ENCODE peak calls at places on chromosome 15, in ten cellular contexts. R is transverse colon, U is Karpas-422, X is ovary, S is cardiac muscle cell, I is OCI-LY7, V is pancreas, J is lower lobe of right lung, O is gastrocnemius medialis, Z is uterus. W is an unnamed sample. For H3K4me1, the result is how much of the 10 kb centered on the place peaks cover.

GRCh38 chr15:101115887-101116680 is 135.8 kb downstream of the CHSY1 start:
- DNase-seq in R (no peak), U (no peak), X (peak), S (peak), I (no peak), V (no peak), J (peak), O (no peak), Z (peak), W (no peak)

GRCh38 chr15:70793694-70794093 is 30.3 kb upstream of the UACA start:
- DNase-seq in R (no peak), U (no peak), X (no peak), S (no peak), I (no peak), V (no peak), J (no peak), O (peak), Z (no peak), W (no peak)

GRCh38 chr15:58407366-58407765 is 24.4 kb upstream of the LIPC start:
- DNase-seq in R (no peak), U (no peak), X (no peak), S (no peak), I (no peak), V (no peak), J (no peak), O (no peak), Z (no peak), W (no peak)

GRCh38 chr15:52466134-52466701 is 62.5 kb downstream of the MYO5A start:
- DNase-seq in R (peak), U (peak), X (no peak), S (no peak), I (peak), V (no peak), J (peak), O (no peak), Z (no peak), W (no peak)

GRCh38 chr15:89556413-89557262 is 18.6 kb upstream of the TICRR start:
- DNase-seq in R (peak), U (peak), X (peak), S (peak), I (peak), V (peak), J (no peak), O (no peak), Z (no peak), W (no peak)

GRCh38 chr15:32878342-32878741 is 160.5 kb downstream of the GREM1 start:
- DNase-seq in R (no peak), U (peak), X (no peak), S (no peak), I (no peak), V (no peak), J (no peak), O (no peak), Z (no peak), W (no peak)

GRCh38 chr15:70535071-70535954 is 228.0 kb downstream of the UACA start:
- DNase-seq in R (peak), U (peak), X (no peak), S (no peak), I (peak), V (no peak), J (no peak), O (no peak), Z (no peak), W (no peak)

GRCh38 chr15:78249131-78249530 is 14.8 kb upstream of the ACSBG1 start:
- DNase-seq in R (no peak), U (no peak), X (no peak), S (no peak), I (no peak), V (no peak), J (no peak), O (no peak), Z (no peak), W (no peak)

GRCh38 chr15:43230640-43231115 is 9.9 kb upstream of the EPB42 start:
- DNase-seq in R (no peak), U (no peak), X (no peak), S (peak), I (no peak), V (no peak), J (no peak), O (peak), Z (no peak), W (no peak)

GRCh38 chr15:82043726-82044372 is 2.0 kb downstream of the MEX3B start:
- DNase-seq in R (peak), U (no peak), X (peak), S (peak), I (no peak), V (no peak), J (peak), O (no peak), Z (no peak), W (no peak)

GRCh38 chr15:26157081-26157480 is 294.0 kb upstream of the ATP10A start:
- DNase-seq in R (no peak), U (no peak), X (no peak), S (no peak), I (no peak), V (no peak), J (no peak), O (no peak), Z (no peak), W (no peak)

GRCh38 chr15:59051867-59052861 is 52.8 kb upstream of the CCNB2 start:
- DNase-seq in R (no peak), U (no peak), X (no peak), S (no peak), I (no peak), V (no peak), J (no peak), O (no peak), Z (no peak), W (no peak)

GRCh38 chr15:70777156-70777926 is 14.0 kb upstream of the UACA start:
- DNase-seq in R (no peak), U (no peak), X (no peak), S (peak), I (no peak), V (no peak), J (no peak), O (no peak), Z (no peak), W (no peak)

GRCh38 chr15:73153024-73153423 is 100.8 kb downstream of the NEO1 start:
- DNase-seq in R (no peak), U (no peak), X (no peak), S (no peak), I (no peak), V (no peak), J (no peak), O (peak), Z (no peak), W (no peak)

GRCh38 chr15:36481156-36481555 is 98.3 kb upstream of the CDIN1 start:
- DNase-seq in R (no peak), U (no peak), X (no peak), S (no peak), I (no peak), V (no peak), J (no peak), O (no peak), Z (no peak), W (no peak)

GRCh38 chr15:63030101-63030528 is 12.4 kb upstream of the TPM1 start:
- DNase-seq in R (no peak), U (no peak), X (peak), S (no peak), I (no peak), V (no peak), J (peak), O (no peak), Z (peak), W (no peak)

GRCh38 chr15:90871097-90871715 is 2.8 kb downstream of the FURIN start:
- DNase-seq in R (peak), U (peak), X (peak), S (no peak), I (peak), V (no peak), J (no peak), O (no peak), Z (peak), W (no peak)

GRCh38 chr15:85414991-85415390 is 34.6 kb downstream of the AKAP13 start:
- DNase-seq in R (no peak), U (no peak), X (no peak), S (no peak), I (no peak), V (no peak), J (no peak), O (no peak), Z (no peak), W (no peak)

GRCh38 chr15:85414037-85414436 is 33.6 kb downstream of the AKAP13 start:
- DNase-seq in R (no peak), U (no peak), X (no peak), S (no peak), I (no peak), V (no peak), J (no peak), O (no peak), Z (no peak), W (no peak)

GRCh38 chr15:85415779-85416178 is 35.4 kb downstream of the AKAP13 start:
- DNase-seq in R (no peak), U (no peak), X (no peak), S (no peak), I (no peak), V (no peak), J (no peak), O (no peak), Z (no peak), W (no peak)

GRCh38 chr15:85412956-85413854 is 32.8 kb downstream of the AKAP13 start:
- DNase-seq in R (peak), U (peak), X (peak), S (peak), I (peak), V (no peak), J (peak), O (peak), Z (peak), W (no peak)

GRCh38 chr15:85414495-85414894 is 34.1 kb downstream of the AKAP13 start:
- DNase-seq in R (no peak), U (peak), X (no peak), S (peak), I (no peak), V (no peak), J (no peak), O (no peak), Z (no peak), W (no peak)
- H3K4me3 ChIP-seq in R (no peak), U (peak), X (no peak), S (no peak), I (peak), V (no peak), J (no peak), O (no peak), Z (no peak), W (no peak)

DNA sequence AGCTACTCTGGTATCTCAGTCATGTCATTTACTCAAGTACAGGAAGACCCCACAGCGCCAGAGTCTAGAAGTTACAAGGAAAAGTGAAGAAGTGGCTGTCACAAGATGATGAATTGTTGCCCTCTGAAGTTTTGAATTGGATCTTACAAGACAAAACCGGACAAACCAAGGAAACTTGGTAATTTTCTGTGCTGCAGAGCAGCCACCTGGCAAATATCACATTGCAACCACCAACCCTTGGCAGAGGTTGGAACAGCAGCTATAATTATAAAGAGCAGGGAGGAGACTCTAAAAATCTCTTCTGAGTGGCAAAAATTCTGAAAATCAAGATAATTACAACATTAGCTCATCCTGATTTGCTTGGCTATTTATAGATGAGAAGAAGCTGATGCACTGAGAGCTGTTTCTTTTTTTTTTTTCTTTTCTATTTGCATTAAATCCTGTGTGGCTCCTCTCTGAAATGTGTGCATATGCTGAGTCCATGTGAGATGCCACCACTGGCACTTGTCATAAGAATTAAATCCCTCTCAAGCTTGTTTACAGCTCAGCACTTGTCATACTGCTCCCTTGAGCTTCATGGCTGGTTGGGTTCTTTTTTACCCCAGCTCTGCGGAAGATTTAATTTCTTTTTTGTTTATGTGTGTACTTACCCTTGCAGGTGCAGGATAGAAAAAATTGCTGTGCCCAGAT is 68.0 kb upstream of the MNS1 start:
- DNase-seq in R (no peak), U (peak), X (no peak), S (no peak), I (peak), V (no peak), J (no peak), O (no peak), Z (no peak), W (no peak)
- H3K4me1 ChIP-seq in R (under half), U (half or more), X (under half), S (under half), I (half or more), V (under half), J (under half), O (under half), Z (under half), W (under half)

DNA sequence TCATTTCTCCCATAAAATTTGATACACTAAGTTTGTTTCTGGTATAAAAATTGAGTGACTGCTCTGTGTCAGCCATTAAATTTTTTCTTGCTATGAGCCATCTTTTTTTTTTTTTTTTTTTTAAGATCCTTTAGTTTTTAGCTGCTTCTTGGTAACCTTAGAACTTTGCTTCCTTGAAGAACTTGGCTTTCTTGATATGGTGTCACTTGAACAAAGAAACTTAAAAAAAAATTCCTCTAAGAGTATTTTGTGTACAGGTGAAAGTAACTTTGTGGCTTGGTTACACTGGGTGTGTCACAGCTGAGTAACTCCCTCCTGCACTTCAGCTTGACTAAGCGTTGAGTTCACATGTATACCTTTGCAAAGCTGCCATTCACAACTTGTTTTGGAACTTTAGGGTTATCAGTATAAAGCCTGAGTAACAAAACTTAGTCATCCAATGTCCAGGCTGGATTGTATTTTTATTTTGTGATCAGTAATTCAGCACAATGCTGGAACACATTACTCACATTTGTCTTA is 6.5 kb downstream of the CHD2 start:
- DNase-seq in R (no peak), U (no peak), X (no peak), S (no peak), I (peak), V (no peak), J (no peak), O (no peak), Z (no peak), W (no peak)
- H3K4me3 ChIP-seq in R (no peak), U (no peak), X (no peak), S (peak), I (peak), V (no peak), J (peak), O (peak), Z (no peak), W (peak)

GRCh38 chr15:64460206-64460736 is at the start of gene ZNF609:
- DNase-seq in R (peak), U (peak), X (peak), S (peak), I (peak), V (peak), J (peak), O (peak), Z (peak), W (peak)

GRCh38 chr15:64460737-64461576 is 579 bp downstream of the ZNF609 start:
- DNase-seq in R (peak), U (peak), X (peak), S (peak), I (peak), V (peak), J (no peak), O (peak), Z (peak), W (no peak)

GRCh38 chr15:64461577-64462162 is 1.3 kb downstream of the ZNF609 start:
- DNase-seq in R (no peak), U (peak), X (no peak), S (peak), I (no peak), V (peak), J (no peak), O (no peak), Z (no peak), W (no peak)

GRCh38 chr15:64456634-64457108 is 3.7 kb upstream of the ZNF609 start:
- DNase-seq in R (no peak), U (no peak), X (no peak), S (peak), I (no peak), V (no peak), J (no peak), O (no peak), Z (no peak), W (no peak)

DNA sequence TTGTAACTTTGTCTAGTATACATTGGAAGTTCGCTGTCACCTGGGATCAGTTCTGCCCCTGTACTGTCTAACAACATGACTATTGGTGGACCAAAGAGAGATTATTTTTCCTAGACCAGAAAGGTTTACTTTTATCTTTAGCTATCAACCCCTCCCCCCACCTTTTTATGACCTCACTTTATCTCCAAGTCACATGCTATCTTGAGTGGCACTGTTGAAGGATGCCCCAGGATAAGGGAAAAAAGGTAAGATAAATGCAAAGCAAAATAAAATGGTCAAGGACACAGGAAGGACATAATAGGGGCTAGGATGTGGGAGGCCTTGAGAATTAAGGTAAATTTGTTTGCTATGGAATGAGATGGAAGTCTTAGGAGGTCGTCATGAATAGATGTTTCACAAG is 996 bp upstream of the ZNF609 start:
- DNase-seq in R (no peak), U (no peak), X (no peak), S (no peak), I (no peak), V (no peak), J (no peak), O (no peak), Z (no peak), W (no peak)
- H3K4me1 ChIP-seq in R (under half), U (half or more), X (under half), S (under half), I (half or more), V (under half), J (under half), O (under half), Z (under half), W (under half)

DNA sequence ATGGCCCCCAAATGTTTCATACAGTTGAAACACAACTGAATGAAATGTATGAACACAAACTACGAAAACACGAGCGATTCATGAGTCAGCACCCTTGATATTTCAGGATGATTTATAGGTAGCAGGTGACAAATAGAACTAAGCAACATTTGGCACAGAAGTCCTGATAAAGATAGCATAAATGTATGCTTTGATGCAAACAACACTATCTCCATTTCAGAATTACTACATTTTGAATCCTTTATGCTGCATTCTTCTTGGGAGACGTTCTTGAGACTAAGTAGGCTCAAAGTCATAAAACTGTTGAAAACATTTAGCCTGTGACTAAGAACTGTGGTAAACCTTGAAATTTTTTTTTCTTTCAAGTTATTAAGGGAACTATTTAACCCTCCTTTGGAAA is 200.3 kb upstream of the ICE2 start:
- DNase-seq in R (no peak), U (no peak), X (no peak), S (no peak), I (no peak), V (no peak), J (no peak), O (no peak), Z (no peak), W (no peak)
- H3K4me3 ChIP-seq in R (no peak), U (no peak), X (peak), S (no peak), I (no peak), V (no peak), J (no peak), O (peak), Z (no peak), W (no peak)

GRCh38 chr15:99118258-99118632 is 13.4 kb downstream of the SYNM start:
- DNase-seq in R (no peak), U (no peak), X (no peak), S (no peak), I (no peak), V (no peak), J (no peak), O (no peak), Z (no peak), W (no peak)

GRCh38 chr15:99118801-99119546 is 14.1 kb downstream of the SYNM start:
- DNase-seq in R (no peak), U (no peak), X (no peak), S (no peak), I (no peak), V (no peak), J (peak), O (peak), Z (no peak), W (no peak)

GRCh38 chr15:99121691-99122410 is 17.0 kb downstream of the SYNM start:
- DNase-seq in R (no peak), U (no peak), X (no peak), S (no peak), I (no peak), V (no peak), J (no peak), O (no peak), Z (no peak), W (no peak)

GRCh38 chr15:99121207-99121606 is 16.3 kb downstream of the SYNM start:
- DNase-seq in R (no peak), U (no peak), X (no peak), S (no peak), I (no peak), V (no peak), J (peak), O (no peak), Z (no peak), W (no peak)

GRCh38 chr15:99120050-99120777 is 15.3 kb downstream of the SYNM start:
- DNase-seq in R (no peak), U (no peak), X (no peak), S (peak), I (no peak), V (no peak), J (peak), O (no peak), Z (no peak), W (no peak)
- H3K4me1 ChIP-seq in R (under half), U (under half), X (under half), S (under half), I (under half), V (under half), J (under half), O (half or more), Z (under half), W (half or more)

DNA sequence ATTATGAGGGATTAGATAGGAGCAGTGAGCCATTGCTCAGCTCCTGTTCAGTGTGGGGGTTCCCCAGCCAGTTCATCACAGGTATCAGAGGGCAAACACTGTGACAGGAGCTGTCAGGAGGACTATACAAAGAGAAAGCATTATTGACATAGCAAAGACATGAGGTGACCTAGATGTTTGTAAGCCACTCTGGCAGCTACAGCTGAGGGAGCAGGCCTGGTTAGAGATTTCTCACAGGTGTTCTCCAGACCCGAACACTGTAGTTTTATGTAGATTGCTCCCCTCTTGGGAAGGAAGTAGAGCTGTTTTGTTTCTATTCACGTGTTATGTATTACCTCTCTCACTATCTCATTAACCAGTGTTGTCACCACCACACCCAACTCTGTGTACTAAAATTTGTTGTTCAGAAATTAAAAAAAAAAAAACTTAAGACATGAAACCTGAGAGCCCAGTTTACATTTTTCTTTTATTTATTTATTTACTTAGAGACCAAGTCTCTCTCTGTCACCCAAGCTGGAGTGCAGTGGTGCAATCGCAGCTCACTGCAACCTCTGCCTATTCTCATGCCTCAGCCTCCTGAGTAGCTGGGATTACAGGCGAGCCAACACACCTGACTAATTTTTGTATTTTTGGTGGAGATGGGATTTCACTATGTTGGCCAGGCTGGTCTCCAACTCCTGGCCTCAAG is 123.7 kb downstream of the RBPMS2 start:
- DNase-seq in R (no peak), U (peak), X (no peak), S (no peak), I (peak), V (no peak), J (no peak), O (peak), Z (no peak), W (no peak)
- H3K4me3 ChIP-seq in R (no peak), U (peak), X (no peak), S (no peak), I (no peak), V (no peak), J (no peak), O (no peak), Z (no peak), W (no peak)

W was measured in thoracic aorta.